ENCODE peak calls at places on chromosomes 2 and 18, in eight cellular contexts. T is CD8-positive, alpha-beta T cell; S is AG04449; Z is astrocyte of the spinal cord; U is hepatocyte; G is fibroblast of lung; D is tibial nerve; K is tibial artery. F is an unnamed sample.

GRCh38 chr2:126029316-126029715 is 626.6 kb upstream of the GYPC start:
- DNase-seq in T (no peak), S (no peak), Z (no peak), U (no peak), G (no peak), D (no peak), K (no peak), F (no peak)

GRCh38 chr2:105522645-105523044 is 123.8 kb upstream of the FHL2 start:
- DNase-seq in T (no peak), S (no peak), Z (no peak), U (no peak), G (no peak), D (no peak), K (no peak), F (no peak)

GRCh38 chr2:109398616-109399015 is 215.2 kb downstream of the SEPTIN10 start:
- DNase-seq in T (no peak), S (no peak), Z (peak), U (no peak), G (peak), D (no peak), K (no peak), F (no peak)

GRCh38 chr2:186575302-186575701 is 14.6 kb upstream of the ITGAV start:
- DNase-seq in T (no peak), S (peak), Z (peak), U (peak), G (peak), D (no peak), K (peak), F (no peak)

GRCh38 chr2:227267406-227268115 is 57.5 kb upstream of the MFF start:
- DNase-seq in T (no peak), S (no peak), Z (no peak), U (no peak), G (no peak), D (no peak), K (no peak), F (no peak)

GRCh38 chr2:21690005-21690404 is 566.2 kb downstream of the TDRD15 start:
- DNase-seq in T (no peak), S (no peak), Z (no peak), U (no peak), G (no peak), D (no peak), K (no peak), F (no peak)

GRCh38 chr2:9391961-9392695 is 31.2 kb downstream of the ITGB1BP1 start:
- DNase-seq in T (no peak), S (no peak), Z (no peak), U (no peak), G (no peak), D (no peak), K (peak), F (no peak)

GRCh38 chr2:197863744-197864143 is 59.4 kb downstream of the PLCL1 start:
- DNase-seq in T (no peak), S (no peak), Z (no peak), U (no peak), G (no peak), D (no peak), K (no peak), F (no peak)

GRCh38 chr2:215880970-215881369 is 132.4 kb downstream of the MREG start:
- DNase-seq in T (no peak), S (no peak), Z (no peak), U (no peak), G (peak), D (no peak), K (no peak), F (no peak)

GRCh38 chr2:232576995-232577394 is 26.5 kb downstream of the EIF4E2 start:
- DNase-seq in T (no peak), S (peak), Z (peak), U (no peak), G (peak), D (no peak), K (no peak), F (no peak)

GRCh38 chr2:140658766-140659165 is 1472.0 kb downstream of the LRP1B start:
- DNase-seq in T (no peak), S (no peak), Z (no peak), U (no peak), G (peak), D (no peak), K (no peak), F (no peak)

GRCh38 chr2:232349946-232350635 is 28.5 kb upstream of the ALPP start:
- DNase-seq in T (no peak), S (no peak), Z (no peak), U (no peak), G (no peak), D (no peak), K (peak), F (peak)

GRCh38 chr2:172705352-172705751 is 30.3 kb upstream of the RAPGEF4 start:
- DNase-seq in T (no peak), S (no peak), Z (no peak), U (no peak), G (no peak), D (no peak), K (no peak), F (no peak)

GRCh38 chr2:231399853-231400667 is 4.5 kb downstream of the B3GNT7 start:
- DNase-seq in T (no peak), S (no peak), Z (no peak), U (peak), G (no peak), D (no peak), K (no peak), F (no peak)

GRCh38 chr2:232455426-232456255 is at the start of gene ALPI:
- DNase-seq in T (no peak), S (no peak), Z (no peak), U (peak), G (no peak), D (no peak), K (peak), F (peak)

GRCh38 chr2:229852565-229852964 is 69.2 kb downstream of the TRIP12 start:
- DNase-seq in T (peak), S (no peak), Z (peak), U (no peak), G (peak), D (no peak), K (no peak), F (no peak)

GRCh38 chr18:48806551-48807261 is 144.1 kb downstream of the SMAD7 start:
- DNase-seq in T (peak), S (no peak), Z (peak), U (no peak), G (peak), D (no peak), K (peak), F (peak)

GRCh38 chr2:66255136-66255535 is 179.8 kb upstream of the MEIS1 start:
- DNase-seq in T (no peak), S (no peak), Z (no peak), U (no peak), G (no peak), D (no peak), K (no peak), F (no peak)

GRCh38 chr2:167579826-167580225 is 667.6 kb downstream of the STK39 start:
- DNase-seq in T (no peak), S (no peak), Z (no peak), U (no peak), G (peak), D (no peak), K (no peak), F (no peak)

GRCh38 chr2:6923319-6923718 is 6.1 kb downstream of the RNF144A start:
- DNase-seq in T (no peak), S (no peak), Z (no peak), U (no peak), G (no peak), D (no peak), K (no peak), F (no peak)

GRCh38 chr2:20424300-20425290 is 22.3 kb upstream of the RHOB start:
- DNase-seq in T (no peak), S (no peak), Z (peak), U (no peak), G (peak), D (no peak), K (peak), F (peak)

GRCh38 chr2:43127208-43127940 is 99.0 kb downstream of the ZFP36L2 start:
- DNase-seq in T (peak), S (no peak), Z (no peak), U (no peak), G (no peak), D (no peak), K (no peak), F (peak)

GRCh38 chr2:8212239-8212638 is 469.6 kb upstream of the ID2 start:
- DNase-seq in T (no peak), S (no peak), Z (no peak), U (no peak), G (no peak), D (no peak), K (no peak), F (no peak)

GRCh38 chr2:201151127-201152074 is 31.5 kb upstream of the CASP10 start:
- DNase-seq in T (no peak), S (peak), Z (peak), U (no peak), G (peak), D (no peak), K (no peak), F (no peak)

DNA sequence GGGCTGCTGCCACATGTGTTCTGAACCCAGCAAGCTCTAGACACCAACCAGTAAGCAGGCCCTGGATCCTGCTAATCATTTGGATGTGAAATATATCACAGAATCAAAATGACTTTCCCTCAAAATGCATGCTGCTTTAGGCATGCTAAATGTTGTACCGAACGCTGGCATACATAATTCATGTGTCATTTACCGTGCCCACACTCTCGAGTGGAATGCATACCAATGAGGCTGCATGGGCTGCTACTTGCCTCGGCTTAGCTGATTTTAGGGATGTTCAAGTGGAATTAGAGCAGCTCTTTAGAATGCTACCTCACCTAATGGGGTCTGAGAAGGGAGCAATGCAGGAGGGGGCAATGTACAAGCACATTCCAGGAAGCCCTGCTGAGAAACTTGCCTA is 509.6 kb upstream of the RAB6C start:
- DNase-seq in T (no peak), S (no peak), Z (no peak), U (no peak), G (no peak), D (no peak), K (no peak), F (no peak)
- TF ChIP-seq CTCF in T (no peak), S (no peak), Z (no peak), U (no peak), G (no peak), D (no peak), K (no peak), F (no peak)

DNA sequence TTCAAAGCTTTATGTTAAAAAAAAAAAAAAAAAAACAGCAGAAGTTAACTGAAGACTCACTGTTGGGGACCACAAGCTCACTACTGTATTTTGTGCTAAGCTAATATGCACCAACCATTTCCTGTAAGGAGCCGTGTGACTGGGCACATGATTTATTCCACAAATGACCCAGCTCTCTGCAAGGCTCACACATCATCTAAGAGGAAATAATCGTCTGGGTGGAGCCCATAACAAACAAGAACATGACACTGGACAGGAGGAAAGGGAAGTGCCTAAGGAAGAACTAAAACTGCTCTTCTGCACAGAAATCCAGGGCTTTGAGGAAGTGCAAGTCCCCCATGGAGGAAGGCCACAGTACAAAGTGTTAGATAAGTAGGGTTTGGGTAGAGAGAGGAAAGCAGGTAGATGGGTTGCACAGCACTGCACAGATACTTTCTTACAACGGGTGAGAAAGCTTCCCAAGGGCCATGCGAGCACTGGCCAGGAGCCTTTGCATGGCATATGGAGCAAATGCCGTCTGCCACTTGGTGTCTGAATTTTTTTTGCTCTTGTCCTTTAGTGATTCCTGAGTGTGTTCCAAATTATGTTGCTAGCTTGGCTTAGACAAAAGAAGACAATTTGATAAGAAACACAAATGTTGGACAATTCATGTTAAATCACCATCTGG is 24.5 kb downstream of the NFE2L2 start:
- DNase-seq in T (no peak), S (no peak), Z (peak), U (peak), G (peak), D (no peak), K (no peak), F (peak)
- H3K4me3 ChIP-seq in T (no peak), S (no peak), Z (no peak), U (no peak), G (peak), D (peak), K (peak), F (no peak)

DNA sequence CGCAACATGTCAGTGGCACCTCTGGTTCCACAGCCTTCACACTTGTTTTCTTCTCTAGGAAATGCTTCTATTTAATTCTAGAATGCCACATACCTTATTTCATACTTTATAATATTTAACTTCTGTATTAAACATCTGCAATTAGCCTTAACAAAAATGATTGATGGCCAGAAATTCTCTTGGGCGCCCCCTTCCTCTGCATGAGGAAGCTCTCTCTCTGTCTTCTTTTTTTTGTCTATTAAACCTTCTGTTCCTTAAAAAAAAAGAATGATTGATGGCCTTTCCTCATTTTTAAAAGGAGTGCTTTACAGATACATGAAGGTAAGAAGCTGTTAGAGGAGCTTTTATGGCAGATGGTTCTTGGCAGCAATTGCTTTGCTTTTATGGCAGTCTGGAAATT is 526.8 kb downstream of the SLC4A3 start:
- DNase-seq in T (no peak), S (no peak), Z (no peak), U (peak), G (no peak), D (no peak), K (no peak), F (no peak)
- TF ChIP-seq CTCF in T (no peak), S (no peak), Z (no peak), U (peak), G (no peak), D (no peak), K (no peak), F (no peak)

GRCh38 chr2:36449943-36450392 is 94.4 kb downstream of the CRIM1 start:
- DNase-seq in T (no peak), S (no peak), Z (peak), U (no peak), G (peak), D (no peak), K (no peak), F (no peak)

GRCh38 chr2:36449213-36449612 is 93.6 kb downstream of the CRIM1 start:
- DNase-seq in T (no peak), S (no peak), Z (no peak), U (no peak), G (no peak), D (no peak), K (no peak), F (no peak)

GRCh38 chr2:36452279-36452678 is 96.7 kb downstream of the CRIM1 start:
- DNase-seq in T (no peak), S (peak), Z (peak), U (no peak), G (peak), D (no peak), K (no peak), F (no peak)

GRCh38 chr2:36451512-36451911 is 95.9 kb downstream of the CRIM1 start:
- DNase-seq in T (no peak), S (no peak), Z (no peak), U (no peak), G (peak), D (no peak), K (no peak), F (no peak)

DNA sequence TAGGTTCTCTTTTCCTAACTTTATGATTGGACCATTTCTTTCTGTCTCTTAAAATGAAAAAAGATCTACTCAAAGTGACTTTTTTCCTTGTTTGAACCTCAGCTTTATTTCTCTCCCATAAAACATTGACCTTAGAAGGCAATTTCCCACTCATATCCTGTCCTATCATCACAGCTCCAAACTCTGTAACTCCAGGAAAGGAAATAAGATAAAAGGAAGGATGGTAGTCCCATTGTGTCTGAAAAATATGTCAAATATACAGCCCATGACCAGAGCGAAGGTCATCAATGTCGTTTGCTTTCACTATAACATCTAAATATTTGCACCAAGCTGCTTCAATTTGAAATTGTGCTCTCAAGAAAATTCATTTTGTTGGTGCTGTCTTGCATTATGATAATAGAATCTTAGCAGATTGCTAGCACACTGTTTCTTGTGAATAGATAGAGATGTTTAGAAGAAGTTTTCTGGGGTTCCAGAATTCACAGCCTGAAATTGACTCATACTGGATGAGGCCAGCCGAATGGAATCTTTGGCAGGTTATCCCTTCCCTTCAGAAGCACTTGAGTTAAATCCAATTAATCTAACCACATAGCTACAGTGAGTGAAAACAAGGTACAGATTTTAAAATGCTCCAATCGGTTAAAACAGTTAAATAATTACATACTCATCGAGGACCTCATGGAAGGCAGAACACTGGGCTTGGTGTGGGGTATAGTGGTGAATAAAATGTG is 95.1 kb downstream of the CRIM1 start:
- DNase-seq in T (no peak), S (peak), Z (peak), U (no peak), G (peak), D (no peak), K (no peak), F (no peak)
- H3K4me3 ChIP-seq in T (no peak), S (no peak), Z (no peak), U (no peak), G (no peak), D (no peak), K (no peak), F (no peak)

DNA sequence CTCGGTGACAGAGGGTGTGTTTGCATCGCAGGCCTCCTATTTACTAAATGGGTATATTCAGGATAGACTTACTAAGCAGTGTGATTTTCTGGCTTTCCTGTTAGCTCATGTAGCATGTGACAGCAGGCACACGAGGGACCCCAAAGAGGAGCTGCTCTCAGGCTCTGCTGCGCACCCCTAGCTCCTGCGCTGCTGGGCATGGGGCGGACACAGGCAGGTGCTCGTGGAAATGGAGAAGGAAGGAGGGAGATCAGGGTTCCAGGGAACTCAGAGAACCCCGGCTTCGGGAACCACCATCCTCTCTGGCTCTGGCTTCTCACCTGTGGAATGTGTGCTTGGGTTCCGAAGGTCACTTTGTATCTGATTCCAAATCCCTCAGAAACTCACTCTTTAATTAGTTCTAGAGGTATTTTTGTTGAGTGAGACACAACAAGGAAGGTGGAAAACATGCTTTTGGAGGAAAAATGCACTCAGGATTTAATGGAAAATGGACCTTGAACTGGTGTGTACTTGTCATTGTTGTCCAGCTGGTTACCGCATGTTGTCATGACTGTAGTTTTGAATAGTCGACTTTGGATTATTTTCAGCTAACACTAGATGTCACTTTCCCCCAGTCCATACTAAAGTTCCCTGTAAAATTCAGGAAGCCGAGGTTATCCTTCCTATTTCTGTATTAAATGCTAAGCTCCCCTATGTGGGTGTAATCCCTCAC is 3.5 kb downstream of the SNTG2 start:
- DNase-seq in T (no peak), S (no peak), Z (peak), U (no peak), G (peak), D (no peak), K (no peak), F (no peak)
- TF ChIP-seq CTCF in T (no peak), S (peak), Z (peak), U (peak), G (no peak), D (no peak), K (no peak), F (no peak)

GRCh38 chr18:54949588-54949987 is 9.7 kb downstream of the CCDC68 start:
- DNase-seq in T (no peak), S (no peak), Z (no peak), U (no peak), G (no peak), D (no peak), K (no peak), F (no peak)

GRCh38 chr18:54948350-54948837 is 10.9 kb downstream of the CCDC68 start:
- DNase-seq in T (no peak), S (no peak), Z (no peak), U (no peak), G (no peak), D (no peak), K (no peak), F (no peak)

GRCh38 chr18:54947115-54947514 is 12.1 kb downstream of the CCDC68 start:
- DNase-seq in T (no peak), S (no peak), Z (no peak), U (peak), G (no peak), D (no peak), K (no peak), F (no peak)

GRCh38 chr18:54945726-54946125 is 13.5 kb downstream of the CCDC68 start:
- DNase-seq in T (no peak), S (no peak), Z (no peak), U (no peak), G (no peak), D (no peak), K (no peak), F (no peak)

GRCh38 chr18:54946149-54946581 is 13.1 kb downstream of the CCDC68 start:
- DNase-seq in T (no peak), S (no peak), Z (no peak), U (peak), G (peak), D (no peak), K (no peak), F (no peak)
- H3K4me3 ChIP-seq in T (peak), S (peak), Z (peak), U (no peak), G (peak), D (peak), K (peak), F (peak)

GRCh38 chr2:31176742-31177141 is 38.5 kb upstream of the GALNT14 start:
- DNase-seq in T (no peak), S (no peak), Z (no peak), U (no peak), G (no peak), D (no peak), K (no peak), F (no peak)
- TF ChIP-seq CTCF in T (no peak), S (no peak), Z (no peak), U (no peak), G (no peak), D (no peak), K (no peak), F (no peak)

GRCh38 chr2:86416126-86416525 is 25.0 kb upstream of the KDM3A start:
- DNase-seq in T (no peak), S (no peak), Z (no peak), U (no peak), G (no peak), D (no peak), K (no peak), F (no peak)

GRCh38 chr2:86414996-86415395 is 26.2 kb upstream of the KDM3A start:
- DNase-seq in T (no peak), S (no peak), Z (no peak), U (no peak), G (no peak), D (no peak), K (no peak), F (no peak)

GRCh38 chr2:86412007-86412406 is 29.2 kb upstream of the KDM3A start:
- DNase-seq in T (no peak), S (no peak), Z (no peak), U (no peak), G (no peak), D (no peak), K (no peak), F (no peak)

GRCh38 chr2:86410581-86410980 is 30.6 kb upstream of the KDM3A start:
- DNase-seq in T (no peak), S (no peak), Z (no peak), U (no peak), G (no peak), D (no peak), K (no peak), F (no peak)

GRCh38 chr2:86413296-86414085 is 27.7 kb upstream of the KDM3A start:
- DNase-seq in T (no peak), S (no peak), Z (no peak), U (no peak), G (no peak), D (no peak), K (no peak), F (no peak)
- H3K4me3 ChIP-seq in T (no peak), S (no peak), Z (no peak), U (no peak), G (peak), D (no peak), K (no peak), F (no peak)